ENCODE peak calls at places on chromosomes 7 and 10, in eight cellular contexts. G is WTC11, O is AG04450, E is upper lobe of right lung, H is tibial artery, J is kidney, M is endothelial cell, W is WERI-Rb-1. C is an unnamed sample.

GRCh38 chr7:28405662-28406061 is 6.7 kb upstream of the CREB5 start:
- DNase-seq in H (peak), M (no peak), E (no peak), G (no peak), W (no peak), O (peak), J (no peak), C (no peak)

GRCh38 chr10:101485681-101486554 is 102.1 kb downstream of the POLL start:
- DNase-seq in G (no peak), M (no peak), O (no peak), J (peak), E (no peak), W (peak), H (no peak), C (peak)

GRCh38 chr7:26328498-26329390 is 37.1 kb downstream of the SNX10 start:
- DNase-seq in E (no peak), M (no peak), J (peak), W (no peak), O (no peak), H (no peak), G (no peak), C (no peak)

GRCh38 chr10:72893136-72893798 is at the start of gene OIT3:
- DNase-seq in O (no peak), J (no peak), M (no peak), G (no peak), W (no peak), E (no peak), H (no peak), C (no peak)

GRCh38 chr7:29976673-29977072 is 12.9 kb downstream of the SCRN1 start:
- DNase-seq in J (no peak), M (no peak), E (no peak), W (no peak), O (no peak), G (no peak), H (no peak), C (no peak)

GRCh38 chr7:73624669-73625001 is 313 bp upstream of the MLXIPL start:
- DNase-seq in G (no peak), M (no peak), O (no peak), W (no peak), E (no peak), H (no peak), J (no peak), C (no peak)

GRCh38 chr10:79005126-79005820 is 63.5 kb upstream of the ZMIZ1 start:
- DNase-seq in O (no peak), G (no peak), M (no peak), W (no peak), H (no peak), E (no peak), J (no peak), C (peak)

GRCh38 chr10:55742487-55742886 is 618.6 kb downstream of the ZWINT start:
- DNase-seq in J (no peak), M (no peak), W (no peak), E (no peak), O (no peak), H (no peak), G (no peak), C (no peak)

GRCh38 chr10:66752714-66753113 is 173.1 kb upstream of the LRRTM3 start:
- DNase-seq in O (no peak), G (no peak), E (no peak), M (no peak), H (no peak), J (no peak), W (no peak), C (no peak)

GRCh38 chr7:131961281-131961680 is 404.9 kb upstream of the PODXL start:
- DNase-seq in J (no peak), G (no peak), E (no peak), W (no peak), M (no peak), H (no peak), O (no peak), C (no peak)

GRCh38 chr7:120725376-120726039 is 132.4 kb downstream of the TSPAN12 start:
- DNase-seq in H (no peak), G (no peak), M (no peak), W (no peak), O (no peak), E (no peak), J (no peak), C (no peak)

GRCh38 chr10:70232859-70233108 is 445 bp downstream of the PPA1 start:
- DNase-seq in G (no peak), J (no peak), M (no peak), E (no peak), W (no peak), O (no peak), H (no peak), C (no peak)

GRCh38 chr7:100589341-100589935 is 3.3 kb downstream of the FBXO24 start:
- DNase-seq in G (peak), M (no peak), H (no peak), O (no peak), W (no peak), J (peak), E (no peak), C (peak)

GRCh38 chr10:103930449-103930848 is 12.5 kb upstream of the STN1 start:
- DNase-seq in J (no peak), H (no peak), W (no peak), E (no peak), G (no peak), O (no peak), M (no peak), C (no peak)

GRCh38 chr7:124765401-124766352 is at the start of gene GPR37:
- DNase-seq in W (peak), E (peak), M (peak), O (peak), H (peak), J (peak), G (peak), C (peak)

GRCh38 chr10:83539528-83540308 is 599.6 kb upstream of the GHITM start:
- DNase-seq in H (peak), J (no peak), M (no peak), G (no peak), W (peak), E (no peak), O (no peak), C (peak)

GRCh38 chr10:96863922-96864543 is 31.9 kb downstream of the LCOR start:
- DNase-seq in W (no peak), G (no peak), O (no peak), E (no peak), J (no peak), H (no peak), M (no peak), C (no peak)

GRCh38 chr7:108581655-108582491 is 12.2 kb downstream of the DNAJB9 start:
- DNase-seq in W (no peak), J (no peak), E (no peak), G (no peak), H (no peak), M (no peak), O (no peak), C (peak)

GRCh38 chr7:12637819-12638592 is 49.4 kb upstream of the ARL4A start:
- DNase-seq in J (no peak), H (no peak), O (peak), M (no peak), W (peak), G (no peak), E (no peak), C (no peak)

GRCh38 chr7:100538348-100538653 is 702 bp upstream of the AGFG2 start:
- DNase-seq in G (no peak), H (no peak), M (no peak), E (no peak), O (no peak), J (no peak), W (no peak), C (no peak)

GRCh38 chr10:29687411-29688160 is 52.8 kb upstream of the SVIL start:
- DNase-seq in G (no peak), J (no peak), W (no peak), O (no peak), H (no peak), M (no peak), E (no peak), C (no peak)

GRCh38 chr10:22464966-22465627 is 119.8 kb downstream of the SPAG6 start:
- DNase-seq in G (no peak), O (no peak), M (peak), E (no peak), W (no peak), J (no peak), H (no peak), C (no peak)

GRCh38 chr10:129039406-129040345 is 427.4 kb upstream of the MGMT start:
- DNase-seq in W (no peak), G (no peak), J (no peak), O (no peak), E (no peak), M (peak), H (no peak), C (no peak)

GRCh38 chr7:69920802-69921201 is 322.5 kb downstream of the AUTS2 start:
- DNase-seq in M (no peak), W (no peak), H (no peak), J (no peak), G (no peak), O (no peak), E (no peak), C (no peak)

GRCh38 chr7:51611937-51612336 is 295.3 kb upstream of the COBL start:
- DNase-seq in G (no peak), O (no peak), E (no peak), H (no peak), J (no peak), W (no peak), M (no peak), C (no peak)

GRCh38 chr7:32937344-32938174 is 19.7 kb upstream of the FKBP9 start:
- DNase-seq in W (no peak), M (no peak), O (no peak), H (no peak), E (no peak), J (no peak), G (no peak), C (no peak)

GRCh38 chr10:131154306-131155025 is 157.1 kb downstream of the TCERG1L start:
- DNase-seq in E (peak), G (no peak), M (no peak), O (no peak), W (no peak), J (no peak), H (no peak), C (no peak)

GRCh38 chr10:12954866-12955265 is 46.6 kb downstream of the CCDC3 start:
- DNase-seq in H (no peak), J (no peak), W (no peak), E (no peak), G (no peak), M (no peak), O (no peak), C (no peak)

GRCh38 chr7:85025312-85025756 is 161.5 kb downstream of the SEMA3D start:
- DNase-seq in G (no peak), O (no peak), E (no peak), M (no peak), J (peak), H (no peak), W (no peak), C (no peak)

GRCh38 chr10:104433611-104434010 is 80.0 kb downstream of the CFAP58 start:
- DNase-seq in G (no peak), E (no peak), J (no peak), W (no peak), H (no peak), M (no peak), O (no peak), C (no peak)

GRCh38 chr7:24979863-24980694 is at the start of gene OSBPL3:
- DNase-seq in O (peak), G (peak), M (peak), W (peak), E (peak), J (peak), H (peak), C (peak)

GRCh38 chr7:33922820-33923219 is 17.5 kb downstream of the BMPER start:
- DNase-seq in W (no peak), G (no peak), E (no peak), O (no peak), H (peak), J (no peak), M (no peak), C (no peak)

GRCh38 chr7:7524121-7524520 is 11.6 kb downstream of the COL28A1 start:
- DNase-seq in G (no peak), E (no peak), J (no peak), H (no peak), O (no peak), M (no peak), W (no peak), C (no peak)

GRCh38 chr7:7522421-7522820 is 13.3 kb downstream of the COL28A1 start:
- DNase-seq in H (no peak), M (no peak), G (no peak), E (no peak), O (no peak), J (no peak), W (no peak), C (no peak)

GRCh38 chr7:7517661-7518236 is 17.9 kb downstream of the COL28A1 start:
- DNase-seq in G (no peak), M (no peak), O (no peak), H (no peak), W (no peak), E (no peak), J (no peak), C (no peak)

GRCh38 chr7:7519528-7519927 is 16.1 kb downstream of the COL28A1 start:
- DNase-seq in M (no peak), O (no peak), E (no peak), H (no peak), G (no peak), J (no peak), W (no peak), C (no peak)

GRCh38 chr7:7521259-7521658 is 14.4 kb downstream of the COL28A1 start:
- DNase-seq in G (no peak), H (no peak), O (no peak), J (no peak), E (no peak), M (no peak), W (peak), C (no peak)
- TF ChIP-seq CTCF in G (no peak), H (no peak), O (no peak), J (no peak), E (no peak), M (no peak), W (no peak), C (no peak)

GRCh38 chr7:107162466-107162865 is 6.3 kb upstream of the HBP1 start:
- DNase-seq in J (no peak), O (no peak), G (no peak), W (no peak), H (no peak), E (no peak), M (no peak), C (no peak)

GRCh38 chr7:107167483-107168232 is 1.1 kb upstream of the HBP1 start:
- DNase-seq in H (no peak), W (no peak), M (no peak), J (no peak), G (no peak), O (peak), E (no peak), C (peak)

GRCh38 chr7:107164092-107164491 is 4.7 kb upstream of the HBP1 start:
- DNase-seq in E (no peak), O (no peak), M (no peak), J (no peak), H (no peak), G (no peak), W (no peak), C (no peak)

GRCh38 chr7:107166702-107167426 is 1.9 kb upstream of the HBP1 start:
- DNase-seq in M (no peak), G (no peak), H (no peak), W (no peak), E (no peak), J (no peak), O (no peak), C (no peak)

GRCh38 chr7:107165341-107165740 is 3.5 kb upstream of the HBP1 start:
- DNase-seq in H (no peak), O (no peak), M (no peak), G (no peak), J (no peak), E (no peak), W (no peak), C (no peak)
- TF ChIP-seq CTCF in H (no peak), O (no peak), M (no peak), G (no peak), J (no peak), E (no peak), W (no peak), C (no peak)

GRCh38 chr7:99397632-99397983 is 10.8 kb downstream of the PDAP1 start:
- DNase-seq in W (no peak), J (no peak), E (no peak), G (no peak), H (no peak), O (no peak), M (no peak), C (no peak)

GRCh38 chr7:99396914-99397631 is 11.3 kb downstream of the PDAP1 start:
- DNase-seq in G (no peak), M (no peak), J (no peak), H (no peak), W (no peak), O (no peak), E (no peak), C (no peak)

GRCh38 chr7:99394188-99394502 is 14.3 kb downstream of the PDAP1 start:
- DNase-seq in W (no peak), J (no peak), O (no peak), E (no peak), H (no peak), M (no peak), G (no peak), C (no peak)

GRCh38 chr7:99393363-99394187 is 14.8 kb downstream of the PDAP1 start:
- DNase-seq in W (peak), J (peak), O (no peak), M (peak), H (peak), E (no peak), G (peak), C (peak)

DNA sequence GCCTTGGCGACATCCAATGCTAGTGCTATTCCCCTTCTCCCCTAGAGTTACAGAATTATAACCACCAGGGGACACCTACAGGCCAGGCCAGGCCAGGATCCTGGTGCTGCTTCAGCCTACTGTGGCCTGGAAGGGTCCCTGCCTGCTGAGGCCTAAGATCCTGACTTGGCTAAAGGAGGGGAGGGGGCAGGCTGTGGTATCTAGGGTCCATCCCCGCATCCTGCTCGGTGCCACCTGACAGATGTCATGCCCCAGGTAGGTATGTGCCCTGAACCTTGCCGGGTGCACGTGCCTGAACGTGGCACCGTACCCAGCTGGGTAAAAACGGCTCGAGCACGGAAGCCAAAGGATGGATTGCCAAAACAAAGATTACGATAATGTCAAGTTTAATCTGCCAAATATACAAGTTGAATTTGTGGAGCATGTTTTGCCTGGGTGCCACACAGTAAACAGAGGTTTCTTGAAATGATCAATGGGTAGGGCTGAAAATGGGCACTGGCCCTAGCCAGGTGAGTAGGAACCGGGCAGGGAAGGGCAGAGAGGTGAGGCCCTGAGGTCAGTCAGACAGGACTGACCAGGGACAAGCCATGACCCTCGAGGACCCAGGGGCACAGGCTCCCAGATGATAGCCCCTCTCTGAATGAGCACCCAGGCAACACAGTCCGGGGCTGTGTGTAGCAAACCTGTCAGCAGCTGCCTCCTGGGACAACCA is 12.6 kb downstream of the PDAP1 start:
- DNase-seq in E (no peak), O (no peak), G (no peak), M (no peak), H (no peak), W (no peak), J (no peak), C (no peak)
- TF ChIP-seq CTCF in E (no peak), O (no peak), G (no peak), M (no peak), H (no peak), W (no peak), J (no peak), C (no peak)

GRCh38 chr10:7218974-7219373 is 191.9 kb downstream of the SFMBT2 start:
- DNase-seq in E (no peak), W (no peak), G (no peak), H (no peak), J (no peak), O (no peak), M (no peak), C (no peak)
- TF ChIP-seq CTCF in E (no peak), W (no peak), G (no peak), H (no peak), J (no peak), O (no peak), M (no peak), C (no peak)

DNA sequence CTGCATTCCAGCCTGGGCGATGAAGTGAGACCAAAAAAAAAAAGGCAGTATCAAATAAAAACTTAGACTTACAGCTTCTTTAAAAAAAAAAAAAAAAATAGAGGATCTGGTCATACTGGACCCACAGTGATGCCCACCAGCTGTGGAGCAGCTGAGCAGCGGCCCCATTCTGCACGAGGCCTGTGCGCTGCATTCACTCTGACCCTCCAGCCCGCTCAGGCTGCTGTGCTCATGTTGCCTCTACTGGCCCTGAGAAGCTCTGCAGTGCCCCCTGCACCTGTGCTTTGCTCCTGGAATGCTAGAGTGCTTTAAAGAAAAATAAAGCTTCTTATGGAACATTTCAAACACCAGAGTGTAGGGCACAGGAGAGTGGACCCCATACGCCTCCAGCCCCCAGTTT is 33.2 kb downstream of the TMEM120A start:
- DNase-seq in O (no peak), G (peak), J (no peak), W (no peak), H (no peak), M (no peak), E (no peak), C (no peak)
- TF ChIP-seq CTCF in O (peak), G (no peak), J (no peak), W (peak), H (no peak), M (no peak), E (no peak), C (no peak)

GRCh38 chr10:50929670-50930069 is 44.2 kb upstream of the A1CF start:
- DNase-seq in W (no peak), H (no peak), E (no peak), O (no peak), M (no peak), G (no peak), J (no peak), C (no peak)
- TF ChIP-seq CTCF in W (no peak), H (no peak), E (no peak), O (no peak), M (no peak), G (no peak), J (no peak), C (no peak)

GRCh38 chr7:137304624-137305235 is 38.8 kb downstream of the PTN start:
- DNase-seq in E (no peak), W (no peak), H (no peak), M (no peak), J (no peak), O (peak), G (no peak), C (no peak)
- TF ChIP-seq CTCF in E (no peak), W (no peak), H (no peak), M (no peak), J (no peak), O (peak), G (no peak), C (no peak)

DNA sequence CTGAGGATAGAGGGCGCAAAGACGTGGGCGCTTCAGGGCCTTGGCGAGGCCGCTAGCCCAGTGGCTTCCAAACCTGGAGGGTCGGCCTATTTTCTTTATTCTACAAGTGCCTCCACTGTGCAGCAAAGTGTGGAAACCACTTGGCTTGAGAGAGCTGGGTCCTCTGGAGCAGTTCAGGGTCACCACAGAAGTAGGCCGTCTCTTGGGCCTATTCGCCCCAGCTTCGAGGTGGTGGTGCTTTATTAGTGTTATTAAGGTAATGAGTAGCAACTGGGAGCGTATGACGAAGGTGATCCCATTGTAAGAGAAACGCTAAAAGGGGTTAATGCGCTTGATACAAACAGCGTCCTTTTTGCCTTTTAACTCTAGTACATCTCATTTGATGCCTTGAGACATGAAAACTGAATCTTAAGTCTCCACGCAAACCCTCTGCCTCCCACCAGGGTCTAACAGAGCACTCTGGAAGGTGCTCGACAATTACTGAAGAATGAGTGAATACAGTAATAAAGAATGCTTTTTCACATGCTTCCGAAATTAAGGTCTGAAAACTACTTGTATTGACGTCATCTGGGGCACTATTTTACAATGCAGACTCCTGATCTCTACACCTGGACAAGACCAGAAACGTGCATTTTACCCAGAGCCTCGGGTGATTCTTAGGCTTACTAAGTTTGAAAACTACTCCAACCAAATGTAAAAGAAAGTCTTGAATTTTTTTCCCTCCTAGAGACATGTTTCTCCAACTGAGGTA is 647 bp upstream of the GSAP start:
- DNase-seq in E (no peak), O (no peak), H (no peak), M (no peak), W (no peak), G (no peak), J (no peak), C (no peak)
- TF ChIP-seq CTCF in E (no peak), O (no peak), H (no peak), M (no peak), W (peak), G (no peak), J (no peak), C (no peak)